ENCODE peak calls at places on chromosome 3, in eight cellular contexts. T, Y, R, P, M, B, J and D are unnamed samples.

GRCh38 chr3:141797167-141797773 is 34.1 kb downstream of the GRK7 start:
- DNase-seq in T (no peak), Y (no peak), R (peak; percentile 17), P (no peak), M (no peak), B (peak; percentile 22), J (peak; percentile 61), D (no peak)

GRCh38 chr3:71681224-71681668 is 44.0 kb downstream of the EIF4E3 start:
- DNase-seq in T (peak; percentile 80), Y (no peak), R (no peak), P (no peak), M (peak; percentile 71), B (no peak), J (peak; percentile 57), D (peak; percentile 25)

GRCh38 chr3:122563717-122564025 is 429 bp downstream of the PARP9 start:
- DNase-seq in T (no peak), Y (no peak), R (no peak), P (no peak), M (no peak), B (peak; percentile 10), J (peak; percentile 42), D (no peak)

GRCh38 chr3:67526246-67526645 is 128.2 kb downstream of the SUCLG2 start:
- DNase-seq in T (peak; percentile 81), Y (no peak), R (no peak), P (no peak), M (no peak), B (no peak), J (no peak), D (no peak)

GRCh38 chr3:43014990-43015389 is 35.9 kb downstream of the GASK1A start:
- DNase-seq in T (no peak), Y (no peak), R (no peak), P (no peak), M (no peak), B (no peak), J (no peak), D (no peak)

GRCh38 chr3:100776736-100777135 is 67.4 kb downstream of the TFG start:
- DNase-seq in T (no peak), Y (no peak), R (no peak), P (no peak), M (no peak), B (no peak), J (no peak), D (no peak)

GRCh38 chr3:32612551-32612950 is 41.9 kb upstream of the DYNC1LI1 start:
- DNase-seq in T (no peak), Y (no peak), R (no peak), P (no peak), M (no peak), B (no peak), J (no peak), D (no peak)

GRCh38 chr3:64687781-64688515 is at the start of gene ADAMTS9:
- DNase-seq in T (peak; percentile 42), Y (no peak), R (no peak), P (no peak), M (peak; percentile 71), B (no peak), J (no peak), D (peak; percentile 84)

GRCh38 chr3:131033480-131034080 is 6.9 kb downstream of the NEK11 start:
- DNase-seq in T (peak; percentile 40), Y (no peak), R (no peak), P (peak; percentile 30), M (peak; percentile 26), B (peak; percentile 23), J (peak; percentile 25), D (no peak)